ENCODE peak calls at places on chromosomes 7 and 10, in eight cellular contexts. One of them, this sample, is unnamed.
A peak's percentile ranks its signal among the peaks of the same experiment; 100 is the strongest.

GRCh38 chr7:85669139-85669692 is 482.4 kb upstream of the SEMA3D start:
- DNase-seq in CD8-positive, alpha-beta T cell: no peak
- DNase-seq in astrocyte of the spinal cord: no peak
- DNase-seq in CD14-positive monocyte: no peak
- DNase-seq in A549: no peak
- DNase-seq in RWPE1: no peak
- DNase-seq in cardiac fibroblast: no peak
- DNase-seq in progenitor cell of endocrine pancreas: no peak
- DNase-seq in this sample: no peak

GRCh38 chr10:62560207-62560819 is 186.1 kb downstream of the ZNF365 start:
- DNase-seq in CD8-positive, alpha-beta T cell: no peak
- DNase-seq in astrocyte of the spinal cord: peak; percentile 47
- DNase-seq in CD14-positive monocyte: no peak
- DNase-seq in A549: no peak
- DNase-seq in RWPE1: no peak
- DNase-seq in cardiac fibroblast: peak; percentile 90
- DNase-seq in progenitor cell of endocrine pancreas: no peak
- DNase-seq in this sample: no peak

GRCh38 chr10:128869101-128869712 is 597.8 kb upstream of the MGMT start:
- DNase-seq in CD8-positive, alpha-beta T cell: no peak
- DNase-seq in astrocyte of the spinal cord: no peak
- DNase-seq in CD14-positive monocyte: no peak
- DNase-seq in A549: no peak
- DNase-seq in RWPE1: no peak
- DNase-seq in cardiac fibroblast: no peak
- DNase-seq in progenitor cell of endocrine pancreas: no peak
- DNase-seq in this sample: no peak

GRCh38 chr10:30791197-30791611 is 161.7 kb upstream of the LYZL2 start:
- DNase-seq in CD8-positive, alpha-beta T cell: no peak
- DNase-seq in astrocyte of the spinal cord: peak; percentile 23
- DNase-seq in CD14-positive monocyte: no peak
- DNase-seq in A549: no peak
- DNase-seq in RWPE1: no peak
- DNase-seq in cardiac fibroblast: no peak
- DNase-seq in progenitor cell of endocrine pancreas: no peak
- DNase-seq in this sample: no peak

GRCh38 chr7:45347804-45348203 is 190.2 kb downstream of the RAMP3 start:
- DNase-seq in CD8-positive, alpha-beta T cell: no peak
- DNase-seq in astrocyte of the spinal cord: no peak
- DNase-seq in CD14-positive monocyte: no peak
- DNase-seq in A549: peak; percentile 24
- DNase-seq in RWPE1: peak; percentile 61
- DNase-seq in cardiac fibroblast: no peak
- DNase-seq in progenitor cell of endocrine pancreas: no peak
- DNase-seq in this sample: no peak

GRCh38 chr7:79622781-79623180 is 169.3 kb upstream of the MAGI2 start:
- DNase-seq in CD8-positive, alpha-beta T cell: no peak
- DNase-seq in astrocyte of the spinal cord: no peak
- DNase-seq in CD14-positive monocyte: no peak
- DNase-seq in A549: no peak
- DNase-seq in RWPE1: peak; percentile 13
- DNase-seq in cardiac fibroblast: no peak
- DNase-seq in progenitor cell of endocrine pancreas: no peak
- DNase-seq in this sample: no peak

GRCh38 chr10:88642991-88643390 is 21.3 kb upstream of the LIPF start:
- DNase-seq in CD8-positive, alpha-beta T cell: no peak
- DNase-seq in astrocyte of the spinal cord: no peak
- DNase-seq in CD14-positive monocyte: no peak
- DNase-seq in A549: no peak
- DNase-seq in RWPE1: peak; percentile 54
- DNase-seq in cardiac fibroblast: peak; percentile 70
- DNase-seq in progenitor cell of endocrine pancreas: no peak
- DNase-seq in this sample: no peak

GRCh38 chr10:122461367-122461728 is at the start of gene HTRA1:
- DNase-seq in CD8-positive, alpha-beta T cell: no peak
- DNase-seq in astrocyte of the spinal cord: peak; percentile 59
- DNase-seq in CD14-positive monocyte: no peak
- DNase-seq in A549: peak; percentile 49
- DNase-seq in RWPE1: peak; percentile 68
- DNase-seq in cardiac fibroblast: peak; percentile 67
- DNase-seq in progenitor cell of endocrine pancreas: peak; percentile 44
- DNase-seq in this sample: peak; percentile 58

GRCh38 chr7:106493041-106493731 is 167.8 kb downstream of the CCDC71L start:
- DNase-seq in CD8-positive, alpha-beta T cell: no peak
- DNase-seq in astrocyte of the spinal cord: no peak
- DNase-seq in CD14-positive monocyte: no peak
- DNase-seq in A549: no peak
- DNase-seq in RWPE1: no peak
- DNase-seq in cardiac fibroblast: no peak
- DNase-seq in progenitor cell of endocrine pancreas: no peak
- DNase-seq in this sample: no peak

GRCh38 chr10:116138897-116139296 is 134.1 kb downstream of the GFRA1 start:
- DNase-seq in CD8-positive, alpha-beta T cell: no peak
- DNase-seq in astrocyte of the spinal cord: no peak
- DNase-seq in CD14-positive monocyte: no peak
- DNase-seq in A549: no peak
- DNase-seq in RWPE1: no peak
- DNase-seq in cardiac fibroblast: no peak
- DNase-seq in progenitor cell of endocrine pancreas: no peak
- DNase-seq in this sample: no peak

GRCh38 chr10:70676511-70676910 is 4.2 kb downstream of the ADAMTS14 start:
- DNase-seq in CD8-positive, alpha-beta T cell: no peak
- DNase-seq in astrocyte of the spinal cord: no peak
- DNase-seq in CD14-positive monocyte: no peak
- DNase-seq in A549: no peak
- DNase-seq in RWPE1: no peak
- DNase-seq in cardiac fibroblast: no peak
- DNase-seq in progenitor cell of endocrine pancreas: no peak
- DNase-seq in this sample: no peak

GRCh38 chr7:151711906-151712771 is 164.8 kb downstream of the PRKAG2 start:
- DNase-seq in CD8-positive, alpha-beta T cell: no peak
- DNase-seq in astrocyte of the spinal cord: no peak
- DNase-seq in CD14-positive monocyte: no peak
- DNase-seq in A549: no peak
- DNase-seq in RWPE1: no peak
- DNase-seq in cardiac fibroblast: no peak
- DNase-seq in progenitor cell of endocrine pancreas: no peak
- DNase-seq in this sample: no peak

GRCh38 chr10:25398680-25399079 is 223.9 kb downstream of the GPR158 start:
- DNase-seq in CD8-positive, alpha-beta T cell: no peak
- DNase-seq in astrocyte of the spinal cord: no peak
- DNase-seq in CD14-positive monocyte: no peak
- DNase-seq in A549: no peak
- DNase-seq in RWPE1: no peak
- DNase-seq in cardiac fibroblast: no peak
- DNase-seq in progenitor cell of endocrine pancreas: no peak
- DNase-seq in this sample: no peak

DNA sequence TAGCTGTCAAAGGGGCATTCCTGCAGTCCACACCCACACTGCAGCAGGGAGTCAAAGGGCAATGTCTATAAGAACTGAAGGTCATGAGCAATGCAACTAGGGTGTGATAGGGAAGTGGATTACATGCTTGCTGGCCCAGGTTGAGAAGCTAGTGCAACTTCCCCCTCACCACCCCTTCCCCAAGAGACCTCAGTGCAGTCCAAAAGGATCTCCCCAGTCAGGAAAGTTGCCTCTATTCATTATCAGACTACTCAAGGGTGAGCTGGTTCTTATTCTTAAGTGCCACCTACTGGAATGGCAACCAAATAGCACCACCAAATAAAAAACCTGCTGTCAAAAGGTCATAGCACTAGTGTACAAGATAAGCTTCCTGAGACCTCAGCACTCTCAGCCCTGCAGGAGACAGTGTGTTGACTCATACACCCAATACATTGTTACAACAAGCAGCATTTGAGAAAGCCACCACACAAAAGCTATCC is 28.2 kb downstream of the MTERF1 start:
- DNase-seq in CD8-positive, alpha-beta T cell: no peak
- DNase-seq in astrocyte of the spinal cord: no peak
- DNase-seq in CD14-positive monocyte: no peak
- DNase-seq in A549: no peak
- DNase-seq in RWPE1: no peak
- DNase-seq in cardiac fibroblast: peak; percentile 43
- DNase-seq in progenitor cell of endocrine pancreas: no peak
- DNase-seq in this sample: no peak
- TF ChIP-seq CTCF in CD8-positive, alpha-beta T cell: no peak
- TF ChIP-seq CTCF in astrocyte of the spinal cord: peak; percentile 21
- TF ChIP-seq CTCF in CD14-positive monocyte: peak; percentile 47
- TF ChIP-seq CTCF in A549: no peak
- TF ChIP-seq CTCF in RWPE1: no peak
- TF ChIP-seq CTCF in cardiac fibroblast: peak; percentile 28
- TF ChIP-seq CTCF in progenitor cell of endocrine pancreas: peak; percentile 31
- TF ChIP-seq CTCF in this sample: no peak

GRCh38 chr7:77441046-77441445 is 24.9 kb upstream of the GSAP start:
- DNase-seq in CD8-positive, alpha-beta T cell: no peak
- DNase-seq in astrocyte of the spinal cord: no peak
- DNase-seq in CD14-positive monocyte: no peak
- DNase-seq in A549: no peak
- DNase-seq in RWPE1: no peak
- DNase-seq in cardiac fibroblast: peak; percentile 46
- DNase-seq in progenitor cell of endocrine pancreas: no peak
- DNase-seq in this sample: no peak

GRCh38 chr7:77442631-77443420 is 26.7 kb upstream of the GSAP start:
- DNase-seq in CD8-positive, alpha-beta T cell: no peak
- DNase-seq in astrocyte of the spinal cord: peak; percentile 28
- DNase-seq in CD14-positive monocyte: no peak
- DNase-seq in A549: no peak
- DNase-seq in RWPE1: peak; percentile 34
- DNase-seq in cardiac fibroblast: peak; percentile 79
- DNase-seq in progenitor cell of endocrine pancreas: no peak
- DNase-seq in this sample: no peak

GRCh38 chr7:77444123-77444522 is 28.0 kb upstream of the GSAP start:
- DNase-seq in CD8-positive, alpha-beta T cell: no peak
- DNase-seq in astrocyte of the spinal cord: peak; percentile 55
- DNase-seq in CD14-positive monocyte: no peak
- DNase-seq in A549: no peak
- DNase-seq in RWPE1: no peak
- DNase-seq in cardiac fibroblast: peak; percentile 68
- DNase-seq in progenitor cell of endocrine pancreas: no peak
- DNase-seq in this sample: no peak

GRCh38 chr7:77436889-77437265 is 20.7 kb upstream of the GSAP start:
- DNase-seq in CD8-positive, alpha-beta T cell: no peak
- DNase-seq in astrocyte of the spinal cord: no peak
- DNase-seq in CD14-positive monocyte: no peak
- DNase-seq in A549: no peak
- DNase-seq in RWPE1: no peak
- DNase-seq in cardiac fibroblast: no peak
- DNase-seq in progenitor cell of endocrine pancreas: no peak
- DNase-seq in this sample: no peak

DNA sequence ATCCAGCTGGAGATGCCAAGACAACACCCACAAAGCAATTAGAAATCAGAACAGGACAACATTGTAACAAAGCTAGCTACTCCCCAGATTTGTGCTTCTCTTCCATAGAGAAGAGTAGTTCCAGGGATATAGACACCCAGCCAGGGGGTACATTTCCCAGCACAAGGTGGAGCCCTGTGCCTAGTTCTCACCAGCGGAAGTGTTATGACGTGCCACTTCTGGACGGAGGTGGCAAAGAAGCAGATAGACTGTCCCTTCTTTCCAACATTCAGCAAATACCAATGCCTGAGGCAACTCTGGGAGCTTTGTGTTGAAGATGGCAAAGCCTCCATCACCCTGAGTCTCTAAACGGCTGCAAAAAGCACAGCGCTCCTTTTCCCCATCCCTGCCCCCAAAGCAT is 23.4 kb upstream of the GSAP start:
- DNase-seq in CD8-positive, alpha-beta T cell: no peak
- DNase-seq in astrocyte of the spinal cord: no peak
- DNase-seq in CD14-positive monocyte: peak; percentile 61
- DNase-seq in A549: peak; percentile 51
- DNase-seq in RWPE1: peak; percentile 35
- DNase-seq in cardiac fibroblast: peak; percentile 47
- DNase-seq in progenitor cell of endocrine pancreas: no peak
- DNase-seq in this sample: no peak
- TF ChIP-seq CTCF in CD8-positive, alpha-beta T cell: no peak
- TF ChIP-seq CTCF in astrocyte of the spinal cord: peak; percentile 37
- TF ChIP-seq CTCF in CD14-positive monocyte: peak; percentile 53
- TF ChIP-seq CTCF in A549: peak; percentile 82
- TF ChIP-seq CTCF in RWPE1: peak; percentile 24
- TF ChIP-seq CTCF in cardiac fibroblast: peak; percentile 25
- TF ChIP-seq CTCF in progenitor cell of endocrine pancreas: no peak
- TF ChIP-seq CTCF in this sample: no peak

DNA sequence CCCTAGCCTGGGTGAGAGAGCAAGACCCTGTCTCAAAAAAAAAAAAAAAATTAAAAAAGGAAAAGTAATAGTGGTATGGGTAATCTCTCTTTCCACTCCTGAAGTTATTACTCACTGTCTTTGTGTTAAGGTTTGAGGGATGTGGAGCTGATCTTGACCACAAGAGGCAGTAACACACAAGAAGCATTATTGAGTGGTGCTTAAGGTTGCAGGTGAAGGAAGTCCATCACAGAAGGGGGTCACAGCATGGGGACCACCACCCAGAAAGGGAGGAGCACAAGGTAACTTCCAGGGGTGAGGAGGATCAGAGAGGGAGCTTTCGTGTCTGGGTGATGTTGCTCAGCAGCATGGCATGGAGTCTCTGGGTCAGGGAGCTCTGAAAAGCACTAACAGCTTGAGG is 100.2 kb upstream of the DNAJC1 start:
- DNase-seq in CD8-positive, alpha-beta T cell: no peak
- DNase-seq in astrocyte of the spinal cord: no peak
- DNase-seq in CD14-positive monocyte: no peak
- DNase-seq in A549: peak; percentile 15
- DNase-seq in RWPE1: peak; percentile 31
- DNase-seq in cardiac fibroblast: peak; percentile 21
- DNase-seq in progenitor cell of endocrine pancreas: no peak
- DNase-seq in this sample: no peak
- TF ChIP-seq CTCF in CD8-positive, alpha-beta T cell: peak; percentile 12
- TF ChIP-seq CTCF in astrocyte of the spinal cord: peak; percentile 9
- TF ChIP-seq CTCF in CD14-positive monocyte: peak; percentile 34
- TF ChIP-seq CTCF in A549: no peak
- TF ChIP-seq CTCF in RWPE1: no peak
- TF ChIP-seq CTCF in cardiac fibroblast: peak; percentile 38
- TF ChIP-seq CTCF in progenitor cell of endocrine pancreas: peak; percentile 43
- TF ChIP-seq CTCF in this sample: no peak

DNA sequence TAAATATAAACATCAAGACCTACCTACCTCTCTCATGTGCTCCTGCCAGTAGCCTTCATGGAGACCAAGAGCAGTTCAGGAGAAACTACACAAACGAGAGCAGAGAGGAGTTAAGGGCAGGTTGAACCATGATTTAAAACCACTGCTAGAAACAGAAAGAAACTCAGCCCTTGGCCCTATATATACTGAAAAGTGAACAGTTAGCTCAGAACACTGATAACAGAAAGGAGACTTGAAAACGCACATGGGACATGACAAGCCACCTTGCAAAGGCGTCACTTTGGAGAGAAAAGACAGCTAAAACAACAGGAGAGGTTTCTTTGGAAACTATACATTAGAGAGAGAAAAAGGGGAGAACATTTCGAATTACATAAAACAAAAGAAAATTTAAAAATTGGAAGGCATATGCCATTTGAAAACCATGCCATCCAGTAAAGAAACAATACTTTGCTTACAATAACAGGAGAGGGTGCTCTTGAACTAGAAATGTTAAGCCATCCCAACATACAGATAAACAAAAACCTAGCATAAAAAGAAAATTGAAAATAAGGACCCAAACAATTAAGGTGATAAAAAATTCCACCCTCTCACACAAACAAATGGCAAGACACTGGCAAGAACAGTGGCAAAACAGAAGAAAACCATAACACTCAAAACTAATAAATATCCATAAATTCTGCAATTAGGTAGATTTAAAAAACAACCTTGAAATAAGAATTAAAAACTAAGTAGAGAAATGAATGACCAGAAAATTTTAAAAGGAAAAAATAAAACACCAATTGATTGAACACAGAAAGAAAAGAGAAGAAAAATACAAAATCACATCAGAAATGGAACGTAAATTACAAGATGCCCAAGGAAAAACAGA is 232.7 kb downstream of the IMMP2L start:
- DNase-seq in CD8-positive, alpha-beta T cell: no peak
- DNase-seq in astrocyte of the spinal cord: no peak
- DNase-seq in CD14-positive monocyte: no peak
- DNase-seq in A549: no peak
- DNase-seq in RWPE1: peak; percentile 1
- DNase-seq in cardiac fibroblast: peak; percentile 44
- DNase-seq in progenitor cell of endocrine pancreas: no peak
- DNase-seq in this sample: no peak
- TF ChIP-seq CTCF in CD8-positive, alpha-beta T cell: no peak
- TF ChIP-seq CTCF in astrocyte of the spinal cord: no peak
- TF ChIP-seq CTCF in CD14-positive monocyte: no peak
- TF ChIP-seq CTCF in A549: peak; percentile 24
- TF ChIP-seq CTCF in RWPE1: peak; percentile 11
- TF ChIP-seq CTCF in cardiac fibroblast: no peak
- TF ChIP-seq CTCF in progenitor cell of endocrine pancreas: no peak
- TF ChIP-seq CTCF in this sample: no peak

This sample was measured in mesothelial cell of epicardium.